ENCODE peak calls at places on chromosomes 3 and 15, in six cellular contexts. A, I, V, J, Z and Q are unnamed samples.

GRCh38 chr3:114745322-114746240 is 401.5 kb downstream of the ZBTB20 start:
- DNase-seq in Z (peak), A (no peak), J (peak), V (peak), I (no peak), Q (peak)

GRCh38 chr3:175192536-175192935 is 333.4 kb downstream of the NAALADL2 start:
- DNase-seq in I (no peak), J (no peak), Z (peak), A (no peak), V (no peak), Q (no peak)

GRCh38 chr3:170356596-170357175 is 829 bp upstream of the SKIL start:
- DNase-seq in Z (peak), I (peak), A (peak), V (peak), J (peak), Q (peak)

GRCh38 chr3:141083831-141084624 is 32.9 kb downstream of the SPSB4 start:
- DNase-seq in Z (no peak), V (no peak), J (no peak), A (no peak), I (no peak), Q (no peak)

GRCh38 chr15:68278345-68279217 is 1.0 kb downstream of the FEM1B start:
- DNase-seq in Z (peak), I (no peak), A (peak), V (no peak), J (peak), Q (no peak)

GRCh38 chr3:10520118-10520517 is 14.7 kb upstream of the ATP2B2 start:
- DNase-seq in A (no peak), I (no peak), V (no peak), Z (no peak), J (no peak), Q (no peak)

GRCh38 chr15:34358948-34359347 is 8.0 kb downstream of the LPCAT4 start:
- DNase-seq in V (no peak), J (no peak), A (no peak), I (no peak), Z (no peak), Q (no peak)

GRCh38 chr3:168539909-168540308 is 444.2 kb upstream of the GOLIM4 start:
- DNase-seq in Z (no peak), I (no peak), J (no peak), A (no peak), V (no peak), Q (no peak)

GRCh38 chr3:9994086-9994844 is 7.6 kb upstream of the EMC3 start:
- DNase-seq in A (no peak), J (peak), I (no peak), Z (peak), V (no peak), Q (no peak)

DNA sequence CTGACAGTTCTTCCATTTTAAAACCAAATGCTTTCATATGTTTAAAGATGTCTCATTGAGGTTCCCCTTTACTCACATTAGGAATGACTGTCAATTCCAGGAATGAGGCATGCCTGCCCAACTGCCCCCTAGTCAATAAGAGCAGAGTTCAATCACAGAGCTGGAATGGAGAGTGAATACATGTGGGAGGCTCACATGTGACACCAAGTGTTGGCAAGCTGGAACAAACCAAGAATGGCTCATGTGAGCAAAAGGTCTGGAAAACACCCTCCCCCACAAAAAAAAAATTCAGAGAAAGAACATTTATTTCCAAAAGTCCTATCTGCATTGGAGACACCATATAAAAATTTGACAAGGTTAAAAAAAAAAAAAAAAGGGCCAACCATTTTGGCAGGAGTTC is 3.7 kb downstream of the PBRM1 start:
- DNase-seq in I (no peak), Z (peak), A (peak), J (peak), V (no peak), Q (peak)
- TF ChIP-seq CTCF in I (no peak), Z (peak), A (peak), J (peak), V (peak), Q (no peak)

DNA sequence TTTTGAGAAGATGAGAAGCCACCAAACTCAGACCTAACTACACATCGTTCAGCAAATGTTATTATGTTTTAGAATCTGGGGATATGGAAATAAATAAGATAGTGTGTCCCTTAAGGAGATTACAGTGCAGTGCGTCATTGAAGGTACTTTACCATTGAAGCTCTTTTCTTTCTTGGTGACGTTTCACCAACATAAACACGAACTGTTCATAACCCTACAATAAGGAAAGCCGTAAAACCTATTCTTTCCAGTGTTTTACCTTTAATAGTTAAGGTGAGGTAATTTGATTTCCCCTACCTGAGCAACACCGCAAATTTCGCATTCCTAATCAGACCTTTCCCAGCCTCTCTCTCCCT is 818 bp downstream of the CCDC66 start:
- DNase-seq in A (no peak), I (no peak), V (no peak), J (no peak), Z (no peak), Q (no peak)
- TF ChIP-seq CTCF in A (peak), I (no peak), V (no peak), J (no peak), Z (no peak), Q (no peak)

DNA sequence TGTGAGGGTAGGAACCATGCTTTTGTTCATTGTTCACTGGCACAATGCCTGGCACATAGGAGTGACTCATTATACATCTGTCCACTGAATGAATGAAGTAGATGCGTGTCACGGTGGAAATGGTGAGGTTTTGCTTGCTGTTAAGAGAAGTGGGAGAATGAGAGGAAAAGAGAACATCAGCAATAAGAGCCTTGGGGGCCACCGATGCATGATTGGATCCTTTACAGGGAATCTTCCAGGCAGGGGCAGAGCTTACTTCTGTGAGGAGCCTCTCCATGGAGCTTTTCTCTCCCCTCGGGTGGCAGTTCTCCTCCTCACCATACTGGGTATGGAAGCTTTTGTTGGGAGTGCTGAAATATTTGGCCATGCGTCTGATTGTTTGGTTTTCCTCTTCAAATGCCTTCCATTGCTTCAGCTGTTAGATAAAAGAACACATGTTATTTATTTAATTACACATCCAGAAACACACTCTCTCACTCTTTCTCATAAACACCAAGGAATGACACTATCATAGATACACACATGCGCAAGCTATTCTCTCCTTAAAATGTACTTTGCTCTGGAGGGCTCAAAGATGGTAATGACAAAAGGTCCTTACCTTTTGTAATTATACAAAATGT is 78.9 kb upstream of the GSK3B start:
- DNase-seq in Z (no peak), A (no peak), J (peak), V (no peak), I (no peak), Q (no peak)
- TF ChIP-seq CTCF in Z (no peak), A (no peak), J (no peak), V (no peak), I (no peak), Q (no peak)

GRCh38 chr3:71512000-71512399 is 71.5 kb downstream of the FOXP1 start:
- DNase-seq in J (no peak), V (no peak), A (no peak), I (no peak), Z (no peak), Q (no peak)
- TF ChIP-seq CTCF in J (no peak), V (no peak), A (no peak), I (peak), Z (no peak), Q (no peak)

DNA sequence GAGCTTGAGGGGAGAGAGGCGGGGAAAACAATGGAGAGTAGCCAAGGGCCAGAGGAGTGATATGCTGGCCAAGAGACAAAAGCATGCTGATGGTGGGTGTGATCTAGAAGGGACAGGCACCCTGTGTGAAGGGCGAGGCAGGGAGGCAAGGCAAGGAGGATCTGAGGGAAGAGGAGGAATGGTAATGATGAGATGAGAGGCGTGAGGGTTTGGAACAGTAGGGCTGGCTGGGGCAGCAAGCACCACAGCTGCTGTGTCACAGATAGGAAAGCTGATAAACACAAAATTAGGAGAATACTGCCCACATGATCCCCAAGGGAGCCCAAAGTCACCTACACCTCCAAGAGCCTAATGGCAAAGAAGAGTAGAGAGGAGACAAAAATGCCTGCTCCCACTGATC is 65.5 kb downstream of the LARS2 start:
- DNase-seq in I (no peak), A (no peak), Z (no peak), J (no peak), V (no peak), Q (no peak)
- TF ChIP-seq CTCF in I (no peak), A (no peak), Z (no peak), J (no peak), V (no peak), Q (no peak)

DNA sequence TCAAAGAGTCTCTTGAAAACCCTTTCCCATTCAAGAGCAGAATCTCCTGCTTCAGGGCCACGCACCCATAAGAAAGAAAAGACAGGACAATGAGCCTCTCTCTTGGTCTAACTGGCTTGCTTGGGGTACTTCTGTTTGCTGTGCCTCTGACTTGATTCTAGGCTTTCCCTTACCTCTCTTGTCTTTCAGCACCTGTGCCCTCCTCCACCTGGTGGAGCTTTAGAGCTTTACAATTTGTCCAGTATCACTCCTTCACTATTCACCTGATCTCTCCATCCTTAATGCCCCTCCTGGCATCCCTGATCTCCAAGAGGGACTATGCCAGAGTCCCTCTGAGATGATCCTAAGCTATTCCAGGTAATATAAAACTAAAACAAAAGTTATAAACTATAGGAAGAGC is 252.6 kb downstream of the NTRK3 start:
- DNase-seq in A (no peak), V (no peak), Z (no peak), I (no peak), J (no peak), Q (no peak)
- TF ChIP-seq CTCF in A (no peak), V (no peak), Z (no peak), I (no peak), J (no peak), Q (no peak)